ENCODE peak calls at places on chromosomes 12 and 14, in nine cellular contexts. One of them, this sample, is unnamed.

GRCh38 chr12:55931780-55932545 is 1.0 kb downstream of the DGKA start:
- DNase-seq in DND-41: peak; percentile 59
- DNase-seq in NT2/D1: no peak
- DNase-seq in fibroblast of lung: peak; percentile 48
- DNase-seq in CD8-positive, alpha-beta memory T cell: peak; percentile 33
- DNase-seq in sigmoid colon: peak; percentile 81
- DNase-seq in right lobe of liver: peak; percentile 73
- DNase-seq in IMR-90: peak; percentile 29
- DNase-seq in lung: no peak
- DNase-seq in this sample: no peak

GRCh38 chr12:62717636-62718035 is 217.3 kb downstream of the PPM1H start:
- DNase-seq in sigmoid colon: no peak
- DNase-seq in lung: no peak
- DNase-seq in fibroblast of lung: no peak
- DNase-seq in DND-41: no peak
- DNase-seq in right lobe of liver: no peak
- DNase-seq in CD8-positive, alpha-beta memory T cell: no peak
- DNase-seq in NT2/D1: no peak
- DNase-seq in IMR-90: no peak
- DNase-seq in this sample: no peak

GRCh38 chr12:2138871-2139308 is 86.1 kb downstream of the CACNA1C start:
- DNase-seq in fibroblast of lung: no peak
- DNase-seq in CD8-positive, alpha-beta memory T cell: no peak
- DNase-seq in DND-41: no peak
- DNase-seq in IMR-90: peak; percentile 43
- DNase-seq in sigmoid colon: peak; percentile 40
- DNase-seq in NT2/D1: no peak
- DNase-seq in right lobe of liver: no peak
- DNase-seq in lung: no peak
- DNase-seq in this sample: no peak

GRCh38 chr14:104421401-104421821 is 158.2 kb upstream of the C14orf180 start:
- DNase-seq in NT2/D1: no peak
- DNase-seq in IMR-90: no peak
- DNase-seq in CD8-positive, alpha-beta memory T cell: no peak
- DNase-seq in fibroblast of lung: no peak
- DNase-seq in lung: no peak
- DNase-seq in sigmoid colon: peak; percentile 53
- DNase-seq in DND-41: no peak
- DNase-seq in right lobe of liver: no peak
- DNase-seq in this sample: no peak

GRCh38 chr12:9707864-9708808 is 24.8 kb downstream of the CLECL1 start:
- DNase-seq in CD8-positive, alpha-beta memory T cell: peak; percentile 48
- DNase-seq in fibroblast of lung: peak; percentile 39
- DNase-seq in right lobe of liver: no peak
- DNase-seq in sigmoid colon: no peak
- DNase-seq in lung: peak; percentile 57
- DNase-seq in NT2/D1: peak; percentile 79
- DNase-seq in DND-41: peak; percentile 76
- DNase-seq in IMR-90: peak; percentile 65
- DNase-seq in this sample: peak; percentile 74

GRCh38 chr14:105974902-105975301 is 448.5 kb downstream of the TMEM121 start:
- DNase-seq in sigmoid colon: no peak
- DNase-seq in DND-41: peak; percentile 93
- DNase-seq in right lobe of liver: no peak
- DNase-seq in IMR-90: no peak
- DNase-seq in CD8-positive, alpha-beta memory T cell: peak; percentile 66
- DNase-seq in lung: no peak
- DNase-seq in fibroblast of lung: no peak
- DNase-seq in NT2/D1: peak; percentile 11
- DNase-seq in this sample: peak; percentile 29

GRCh38 chr12:69070319-69071090 is 137.5 kb upstream of the CPM start:
- DNase-seq in sigmoid colon: peak; percentile 71
- DNase-seq in right lobe of liver: no peak
- DNase-seq in CD8-positive, alpha-beta memory T cell: peak; percentile 13
- DNase-seq in DND-41: peak; percentile 59
- DNase-seq in IMR-90: peak; percentile 71
- DNase-seq in fibroblast of lung: peak; percentile 47
- DNase-seq in NT2/D1: peak; percentile 61
- DNase-seq in lung: peak; percentile 68
- DNase-seq in this sample: peak; percentile 39

GRCh38 chr14:103385994-103386491 is 828 bp downstream of the MARK3 start:
- DNase-seq in IMR-90: peak; percentile 31
- DNase-seq in right lobe of liver: peak; percentile 63
- DNase-seq in sigmoid colon: peak; percentile 68
- DNase-seq in fibroblast of lung: peak; percentile 25
- DNase-seq in CD8-positive, alpha-beta memory T cell: peak; percentile 30
- DNase-seq in NT2/D1: no peak
- DNase-seq in lung: no peak
- DNase-seq in DND-41: peak; percentile 44
- DNase-seq in this sample: peak; percentile 28

GRCh38 chr14:93549578-93549977 is 118.8 kb downstream of the UNC79 start:
- DNase-seq in IMR-90: no peak
- DNase-seq in right lobe of liver: no peak
- DNase-seq in lung: no peak
- DNase-seq in CD8-positive, alpha-beta memory T cell: no peak
- DNase-seq in fibroblast of lung: no peak
- DNase-seq in NT2/D1: no peak
- DNase-seq in DND-41: no peak
- DNase-seq in sigmoid colon: no peak
- DNase-seq in this sample: no peak

GRCh38 chr14:50059773-50060629 is 56.4 kb downstream of the VCPKMT start:
- DNase-seq in IMR-90: no peak
- DNase-seq in lung: no peak
- DNase-seq in DND-41: no peak
- DNase-seq in sigmoid colon: no peak
- DNase-seq in fibroblast of lung: no peak
- DNase-seq in CD8-positive, alpha-beta memory T cell: no peak
- DNase-seq in right lobe of liver: no peak
- DNase-seq in NT2/D1: no peak
- DNase-seq in this sample: no peak

GRCh38 chr12:47035459-47035858 is 44.0 kb upstream of the PCED1B start:
- DNase-seq in right lobe of liver: no peak
- DNase-seq in sigmoid colon: no peak
- DNase-seq in NT2/D1: no peak
- DNase-seq in IMR-90: no peak
- DNase-seq in CD8-positive, alpha-beta memory T cell: no peak
- DNase-seq in lung: no peak
- DNase-seq in fibroblast of lung: no peak
- DNase-seq in DND-41: no peak
- DNase-seq in this sample: no peak
- H3K4me1 ChIP-seq in right lobe of liver: no peaks in the 10 kb centered on the region
- H3K4me1 ChIP-seq in sigmoid colon: peaks cover 23% of the 10 kb centered on the region
- H3K4me1 ChIP-seq in NT2/D1: peaks cover 2% of the 10 kb centered on the region
- H3K4me1 ChIP-seq in IMR-90: peaks cover 6% of the 10 kb centered on the region
- H3K4me1 ChIP-seq in CD8-positive, alpha-beta memory T cell: peaks cover 4% of the 10 kb centered on the region
- H3K4me1 ChIP-seq in lung: peaks cover 2% of the 10 kb centered on the region
- H3K4me1 ChIP-seq in fibroblast of lung: no peaks in the 10 kb centered on the region
- H3K4me1 ChIP-seq in DND-41: no peaks in the 10 kb centered on the region
- H3K4me1 ChIP-seq in this sample: peaks cover 10% of the 10 kb centered on the region

DNA sequence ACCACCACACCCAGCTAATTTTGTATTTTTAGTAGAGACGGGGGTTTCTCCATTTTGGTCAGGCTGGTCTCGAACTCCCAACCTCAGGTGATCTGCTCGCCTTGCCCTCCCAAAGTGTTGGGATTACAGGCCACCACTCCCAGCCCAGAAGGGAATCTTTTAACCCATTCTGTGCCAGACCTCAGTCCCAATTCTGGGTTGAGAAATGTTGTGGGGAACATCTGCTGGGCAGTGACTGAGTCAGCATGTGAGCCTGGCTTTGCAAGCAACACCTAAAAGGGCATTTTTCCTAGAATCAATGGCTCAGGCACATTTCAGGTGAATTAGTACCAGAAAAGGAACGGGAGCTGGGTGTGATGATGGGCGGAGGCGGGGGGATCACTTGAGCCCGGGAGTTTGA is 7.6 kb upstream of the SPATS2 start:
- DNase-seq in right lobe of liver: no peak
- DNase-seq in NT2/D1: no peak
- DNase-seq in lung: no peak
- DNase-seq in DND-41: no peak
- DNase-seq in fibroblast of lung: no peak
- DNase-seq in CD8-positive, alpha-beta memory T cell: no peak
- DNase-seq in sigmoid colon: no peak
- DNase-seq in IMR-90: no peak
- DNase-seq in this sample: no peak
- H3K4me3 ChIP-seq in right lobe of liver: no peak overlapping the region
- H3K4me3 ChIP-seq in NT2/D1: no peak overlapping the region
- H3K4me3 ChIP-seq in lung: no peak overlapping the region
- H3K4me3 ChIP-seq in DND-41: no peak overlapping the region
- H3K4me3 ChIP-seq in fibroblast of lung: no peak overlapping the region
- H3K4me3 ChIP-seq in CD8-positive, alpha-beta memory T cell: no peak overlapping the region
- H3K4me3 ChIP-seq in sigmoid colon: no peak overlapping the region
- H3K4me3 ChIP-seq in IMR-90: no peak overlapping the region
- H3K4me3 ChIP-seq in this sample: no peak overlapping the region

DNA sequence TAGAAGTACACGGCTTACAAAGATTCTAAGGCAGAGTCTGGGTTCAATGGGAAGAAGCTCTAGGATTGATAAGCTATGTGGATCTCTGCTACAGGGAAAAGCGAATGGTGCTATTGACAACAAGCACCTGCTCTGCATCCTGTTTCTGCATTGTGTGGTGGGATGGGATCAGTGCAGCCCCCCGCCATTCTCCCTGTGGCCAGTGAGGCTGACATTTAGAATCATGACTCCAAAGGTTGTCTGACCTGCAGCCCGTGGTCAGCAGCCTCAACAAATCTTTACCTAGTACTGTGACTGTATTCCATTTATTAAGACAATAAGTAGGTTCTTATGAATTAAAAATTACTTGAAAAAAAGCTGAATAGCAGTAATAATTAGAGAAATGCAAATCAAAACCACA is 1477.0 kb upstream of the TMEM132C start:
- DNase-seq in sigmoid colon: no peak
- DNase-seq in CD8-positive, alpha-beta memory T cell: no peak
- DNase-seq in IMR-90: no peak
- DNase-seq in lung: no peak
- DNase-seq in NT2/D1: no peak
- DNase-seq in fibroblast of lung: no peak
- DNase-seq in DND-41: no peak
- DNase-seq in right lobe of liver: no peak
- DNase-seq in this sample: no peak
- H3K9me3 ChIP-seq in sigmoid colon: no peaks in the 10 kb centered on the region
- H3K9me3 ChIP-seq in CD8-positive, alpha-beta memory T cell: no peaks in the 10 kb centered on the region
- H3K9me3 ChIP-seq in IMR-90: peaks cover 18% of the 10 kb centered on the region
- H3K9me3 ChIP-seq in lung: no peaks in the 10 kb centered on the region
- H3K9me3 ChIP-seq in NT2/D1: no peaks in the 10 kb centered on the region
- H3K9me3 ChIP-seq in fibroblast of lung: no peaks in the 10 kb centered on the region
- H3K9me3 ChIP-seq in DND-41: no peaks in the 10 kb centered on the region
- H3K9me3 ChIP-seq in right lobe of liver: no peaks in the 10 kb centered on the region
- H3K9me3 ChIP-seq in this sample: no peaks in the 10 kb centered on the region

DNA sequence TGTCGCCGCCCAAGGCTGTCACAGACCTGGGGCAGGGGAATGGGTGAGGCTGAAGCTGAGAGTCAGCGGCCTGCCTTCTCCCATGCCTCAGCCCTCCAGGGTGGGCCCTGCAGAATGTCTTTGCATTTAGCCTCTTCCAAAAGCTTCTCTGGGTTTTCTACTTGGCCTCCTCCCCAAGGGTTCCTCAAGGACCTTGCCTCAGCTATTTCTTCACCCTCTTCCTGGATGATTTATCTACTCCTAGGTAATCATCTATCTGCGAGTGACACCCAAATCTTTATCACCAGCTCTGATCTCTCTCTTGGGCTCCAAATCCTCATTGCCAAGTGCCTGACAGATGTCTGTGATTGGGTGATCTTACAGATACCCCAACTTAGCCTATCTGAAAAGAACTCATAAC is 4.7 kb upstream of the LPAR5 start:
- DNase-seq in fibroblast of lung: no peak
- DNase-seq in DND-41: no peak
- DNase-seq in CD8-positive, alpha-beta memory T cell: no peak
- DNase-seq in right lobe of liver: no peak
- DNase-seq in NT2/D1: no peak
- DNase-seq in sigmoid colon: no peak
- DNase-seq in lung: no peak
- DNase-seq in IMR-90: no peak
- DNase-seq in this sample: no peak
- H3K4me1 ChIP-seq in fibroblast of lung: no peaks in the 10 kb centered on the region
- H3K4me1 ChIP-seq in DND-41: peaks cover 10% of the 10 kb centered on the region
- H3K4me1 ChIP-seq in CD8-positive, alpha-beta memory T cell: peaks cover under 1% of the 10 kb centered on the region
- H3K4me1 ChIP-seq in right lobe of liver: no peaks in the 10 kb centered on the region
- H3K4me1 ChIP-seq in NT2/D1: peaks cover 13% of the 10 kb centered on the region
- H3K4me1 ChIP-seq in sigmoid colon: no peaks in the 10 kb centered on the region
- H3K4me1 ChIP-seq in lung: no peaks in the 10 kb centered on the region
- H3K4me1 ChIP-seq in IMR-90: no peaks in the 10 kb centered on the region
- H3K4me1 ChIP-seq in this sample: peaks cover 6% of the 10 kb centered on the region

DNA sequence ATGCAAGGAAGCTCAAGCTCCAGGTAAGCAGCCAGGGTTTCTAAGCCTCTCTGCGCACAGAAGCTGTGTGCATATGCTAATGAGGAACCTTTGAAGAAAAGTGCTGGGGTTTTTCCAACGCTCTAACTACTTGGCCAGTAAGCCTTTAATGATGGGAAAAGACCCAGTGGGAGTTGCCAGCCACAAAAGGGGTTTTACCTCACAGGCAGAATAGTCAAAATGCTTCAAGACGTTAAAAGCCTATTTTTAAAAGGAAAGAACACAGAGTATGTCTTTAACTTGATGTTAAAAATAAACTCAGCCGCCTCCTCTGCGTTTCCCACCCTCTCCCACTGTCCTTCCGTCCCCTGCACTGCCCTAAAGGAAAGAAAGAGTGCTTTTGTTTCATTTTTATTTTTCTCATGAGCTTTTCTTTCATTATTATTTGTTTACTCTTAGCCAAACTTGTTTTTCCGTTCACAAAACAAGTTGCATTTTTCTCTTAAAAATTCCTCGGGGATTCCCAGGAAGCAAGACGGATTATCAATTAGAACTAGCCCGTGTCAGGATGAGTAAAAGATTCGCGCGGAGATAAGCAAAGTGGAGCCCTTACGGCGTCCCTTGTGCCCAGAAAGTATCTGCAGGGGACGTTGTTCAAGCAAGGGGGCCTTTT is 209.8 kb upstream of the NUDT4 start:
- DNase-seq in IMR-90: no peak
- DNase-seq in right lobe of liver: no peak
- DNase-seq in DND-41: no peak
- DNase-seq in CD8-positive, alpha-beta memory T cell: no peak
- DNase-seq in NT2/D1: peak; percentile 74
- DNase-seq in fibroblast of lung: peak; percentile 51
- DNase-seq in lung: no peak
- DNase-seq in sigmoid colon: no peak
- DNase-seq in this sample: no peak
- H3K4me3 ChIP-seq in IMR-90: peak overlapping the region; percentile 23
- H3K4me3 ChIP-seq in right lobe of liver: peak overlapping the region; percentile 22
- H3K4me3 ChIP-seq in DND-41: no peak overlapping the region
- H3K4me3 ChIP-seq in CD8-positive, alpha-beta memory T cell: no peak overlapping the region
- H3K4me3 ChIP-seq in NT2/D1: peak overlapping the region; percentile 24
- H3K4me3 ChIP-seq in fibroblast of lung: peak overlapping the region; percentile 44
- H3K4me3 ChIP-seq in lung: no peak overlapping the region
- H3K4me3 ChIP-seq in sigmoid colon: peak overlapping the region; percentile 38
- H3K4me3 ChIP-seq in this sample: no peak overlapping the region

This sample was measured in CD4-positive, alpha-beta memory T cell.